ENCODE peak calls at places on chromosome 21, in nine cellular contexts. M is astrocyte, D is body of pancreas, A is A549, Z is choroid plexus epithelial cell, H is HCT116, W is lower lobe of right lung, N is psoas muscle, S is brain microvascular endothelial cell. E is an unnamed sample.

GRCh38 chr21:17482928-17483327 is 29.9 kb upstream of the CXADR start:
- DNase-seq in A (no peak), H (no peak), Z (no peak), S (no peak), N (no peak), W (no peak), D (no peak), M (no peak), E (no peak)

GRCh38 chr21:34771512-34772028 is 102.8 kb downstream of the CLIC6 start:
- DNase-seq in A (peak; percentile 14), D (no peak), H (peak; percentile 80), W (no peak), M (peak; percentile 60), S (peak; percentile 39), Z (peak; percentile 76), N (no peak), E (peak; percentile 12)

GRCh38 chr21:38993561-38993960 is 187.8 kb downstream of the ETS2 start:
- DNase-seq in W (no peak), M (peak; percentile 85), D (peak; percentile 68), A (peak; percentile 15), N (peak; percentile 44), S (peak; percentile 93), Z (peak; percentile 91), H (peak; percentile 4), E (peak; percentile 65)

GRCh38 chr21:27206368-27206982 is 239.6 kb upstream of the ADAMTS5 start:
- DNase-seq in H (no peak), D (no peak), Z (peak; percentile 33), N (no peak), W (no peak), S (peak; percentile 18), M (peak; percentile 22), A (no peak), E (no peak)

GRCh38 chr21:33324311-33325221 is at the start of gene IFNAR1:
- DNase-seq in A (peak; percentile 73), M (peak; percentile 92), Z (peak; percentile 99), H (peak; percentile 94), W (peak; percentile 100), D (peak; percentile 99), S (peak; percentile 94), N (peak; percentile 99), E (peak; percentile 95)

GRCh38 chr21:29261555-29262540 is 36.9 kb upstream of the BACH1 start:
- DNase-seq in D (no peak), N (no peak), M (no peak), H (no peak), S (no peak), Z (no peak), A (no peak), W (no peak), E (no peak)

GRCh38 chr21:25983745-25984144 is 186.8 kb downstream of the APP start:
- DNase-seq in S (no peak), Z (peak; percentile 19), M (no peak), W (no peak), H (no peak), N (no peak), D (no peak), A (no peak), E (no peak)

GRCh38 chr21:39681257-39681656 is 63.7 kb upstream of the IGSF5 start:
- DNase-seq in N (no peak), A (no peak), H (no peak), S (peak; percentile 46), M (peak; percentile 48), W (no peak), D (no peak), Z (peak; percentile 95), E (no peak)

GRCh38 chr21:33987461-33987860 is 71.9 kb upstream of the ATP5PO start:
- DNase-seq in H (no peak), W (no peak), D (no peak), N (no peak), M (no peak), Z (no peak), S (no peak), A (no peak), E (no peak)

GRCh38 chr21:38188037-38188436 is 68.8 kb upstream of the KCNJ15 start:
- DNase-seq in A (no peak), S (no peak), D (no peak), H (no peak), M (no peak), Z (peak; percentile 49), W (no peak), N (no peak), E (no peak)

GRCh38 chr21:38881041-38881570 is 75.4 kb downstream of the ETS2 start:
- DNase-seq in M (no peak), W (no peak), N (no peak), D (no peak), Z (no peak), S (no peak), A (no peak), H (no peak), E (no peak)

GRCh38 chr21:39430016-39430415 is 15.6 kb downstream of the LCA5L start:
- DNase-seq in Z (no peak), W (no peak), M (no peak), N (no peak), H (no peak), S (no peak), A (no peak), D (no peak), E (no peak)

DNA sequence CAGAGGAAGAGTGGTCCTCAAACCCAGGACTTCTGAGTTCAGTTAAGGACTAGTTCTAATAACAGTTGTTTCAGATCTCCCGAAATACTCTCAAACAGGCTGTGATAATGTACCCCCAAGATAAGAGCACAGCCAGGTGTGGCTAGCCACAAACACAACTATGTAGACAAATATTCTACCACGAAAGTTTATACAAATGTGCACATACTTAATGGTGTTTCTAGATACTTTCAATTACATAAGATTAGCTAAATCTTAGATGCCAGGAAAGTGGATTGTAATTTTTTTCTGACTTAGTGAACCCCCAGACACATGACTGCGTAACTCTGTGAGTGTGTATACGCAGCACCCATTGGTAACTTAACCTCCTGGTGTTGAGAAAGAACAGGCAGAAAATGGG is 270.0 kb downstream of the USP25 start:
- DNase-seq in S (no peak), H (no peak), Z (no peak), A (no peak), M (peak; percentile 63), D (no peak), N (no peak), W (no peak), E (no peak)
- TF ChIP-seq CTCF in S (no peak), H (no peak), Z (no peak), A (no peak), M (no peak), D (no peak), N (no peak), W (no peak), E (no peak)

GRCh38 chr21:32182449-32182848 is 96.4 kb downstream of the MIS18A start:
- DNase-seq in M (no peak), N (no peak), D (no peak), A (no peak), Z (no peak), W (no peak), H (no peak), S (no peak), E (no peak)
- TF ChIP-seq CTCF in M (no peak), N (no peak), D (no peak), A (no peak), Z (no peak), W (no peak), H (no peak), S (no peak), E (no peak)

GRCh38 chr21:45354970-45355369 is 50.0 kb upstream of the COL18A1 start:
- DNase-seq in D (no peak), N (no peak), H (no peak), M (no peak), Z (no peak), W (no peak), A (no peak), S (no peak), E (no peak)

GRCh38 chr21:45357436-45358260 is 47.3 kb upstream of the COL18A1 start:
- DNase-seq in A (no peak), H (no peak), S (no peak), N (peak; percentile 39), Z (peak; percentile 64), M (no peak), D (peak; percentile 52), W (peak; percentile 52), E (no peak)

GRCh38 chr21:45355573-45355972 is 49.4 kb upstream of the COL18A1 start:
- DNase-seq in H (no peak), D (no peak), M (no peak), Z (no peak), A (no peak), N (no peak), S (no peak), W (no peak), E (no peak)

GRCh38 chr21:45356653-45357435 is 48.1 kb upstream of the COL18A1 start:
- DNase-seq in D (no peak), W (peak; percentile 4), N (no peak), S (no peak), A (no peak), M (no peak), H (no peak), Z (no peak), E (no peak)

DNA sequence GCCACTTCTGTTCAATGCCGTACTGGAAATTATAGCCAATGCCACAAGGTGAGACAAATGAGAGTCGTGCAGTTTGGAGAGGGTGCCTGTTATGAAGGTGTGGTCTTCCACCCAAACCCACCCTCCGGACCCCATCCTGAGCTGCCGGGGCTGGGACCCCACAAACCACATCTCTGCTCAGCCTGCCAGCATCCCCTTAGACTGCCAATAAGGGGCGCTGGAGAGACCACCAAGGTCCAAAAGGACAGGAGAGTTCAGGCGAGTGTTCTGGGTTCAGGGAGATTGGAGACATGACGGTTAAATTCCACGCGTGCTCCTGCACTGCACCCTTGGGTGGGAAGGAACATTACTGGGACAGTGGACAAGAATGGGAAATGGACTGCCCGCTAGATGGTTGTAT is 48.7 kb upstream of the COL18A1 start:
- DNase-seq in W (peak; percentile 19), H (no peak), S (no peak), A (no peak), M (no peak), Z (no peak), D (no peak), N (no peak), E (no peak)
- TF ChIP-seq CTCF in W (no peak), H (no peak), S (peak; percentile 49), A (no peak), M (no peak), Z (peak; percentile 31), D (no peak), N (no peak), E (no peak)

GRCh38 chr21:30986966-30987365 is 51.3 kb downstream of the KRTAP19-8 start:
- DNase-seq in Z (no peak), N (no peak), M (no peak), D (no peak), H (no peak), S (no peak), A (no peak), W (no peak), E (no peak)

GRCh38 chr21:30994917-30995316 is 43.4 kb downstream of the KRTAP19-8 start:
- DNase-seq in Z (no peak), N (no peak), S (no peak), M (no peak), H (no peak), D (no peak), A (no peak), W (no peak), E (no peak)

GRCh38 chr21:30988706-30989105 is 49.6 kb downstream of the KRTAP19-8 start:
- DNase-seq in D (no peak), W (no peak), N (no peak), S (no peak), A (no peak), H (no peak), Z (no peak), M (no peak), E (no peak)

GRCh38 chr21:30984897-30985296 is 53.4 kb downstream of the KRTAP19-8 start:
- DNase-seq in Z (no peak), W (no peak), H (no peak), A (no peak), S (no peak), N (no peak), D (no peak), M (no peak), E (no peak)

GRCh38 chr21:30990514-30991304 is 47.6 kb downstream of the KRTAP19-8 start:
- DNase-seq in A (no peak), S (no peak), N (no peak), Z (no peak), W (no peak), H (no peak), D (no peak), M (no peak), E (no peak)
- TF ChIP-seq CTCF in A (no peak), S (no peak), N (no peak), Z (no peak), W (no peak), H (no peak), D (no peak), M (no peak), E (no peak)

E was measured in Calu3.